ENCODE peak calls at places on chromosomes 1 and 21, in six cellular contexts. I is HCT116, P is IMR-90, T is A549, G is H1, D is GM12878. B is an unnamed sample.

GRCh38 chr1:16348414-16349182 is 3.7 kb downstream of the FBXO42 start:
- DNase-seq in G (no peak), I (no peak), T (peak; percentile 47), D (no peak), P (peak; percentile 85), B (peak; percentile 4)

GRCh38 chr1:226872455-226872854 is 2.0 kb downstream of the PSEN2 start:
- DNase-seq in P (peak; percentile 71), D (no peak), I (no peak), G (no peak), T (no peak), B (no peak)

GRCh38 chr1:28329395-28330153 is 734 bp downstream of the MED18 start:
- DNase-seq in P (peak; percentile 21), T (peak; percentile 30), G (no peak), D (no peak), I (no peak), B (peak; percentile 70)

GRCh38 chr1:218390625-218391024 is 45.5 kb downstream of the TGFB2 start:
- DNase-seq in I (no peak), T (no peak), D (no peak), G (no peak), P (no peak), B (no peak)

GRCh38 chr1:161196521-161197451 is 2.1 kb downstream of the ADAMTS4 start:
- DNase-seq in D (no peak), T (no peak), P (peak; percentile 75), I (no peak), G (no peak), B (no peak)

GRCh38 chr1:86757272-86757984 is 53.1 kb downstream of the SH3GLB1 start:
- DNase-seq in G (no peak), D (no peak), I (no peak), T (no peak), P (peak; percentile 45), B (no peak)

GRCh38 chr1:11495579-11495978 is 16.6 kb downstream of the DISP3 start:
- DNase-seq in P (no peak), T (no peak), I (no peak), D (no peak), G (no peak), B (no peak)

GRCh38 chr1:25676488-25676887 is 59.9 kb downstream of the MAN1C1 start:
- DNase-seq in P (peak; percentile 46), G (no peak), D (no peak), T (no peak), I (no peak), B (no peak)

GRCh38 chr1:226678701-226679100 is 60.4 kb downstream of the ITPKB start:
- DNase-seq in I (no peak), G (no peak), P (no peak), T (no peak), D (no peak), B (no peak)

GRCh38 chr1:170630977-170631376 is 33.0 kb upstream of the PRRX1 start:
- DNase-seq in P (no peak), G (no peak), T (no peak), D (no peak), I (no peak), B (no peak)

GRCh38 chr1:29490204-29490934 is 254.0 kb downstream of the PTPRU start:
- DNase-seq in P (no peak), T (no peak), D (no peak), I (no peak), G (no peak), B (no peak)

GRCh38 chr1:82318265-82318664 is 517.5 kb downstream of the ADGRL2 start:
- DNase-seq in G (no peak), I (no peak), D (no peak), P (no peak), T (no peak), B (no peak)

DNA sequence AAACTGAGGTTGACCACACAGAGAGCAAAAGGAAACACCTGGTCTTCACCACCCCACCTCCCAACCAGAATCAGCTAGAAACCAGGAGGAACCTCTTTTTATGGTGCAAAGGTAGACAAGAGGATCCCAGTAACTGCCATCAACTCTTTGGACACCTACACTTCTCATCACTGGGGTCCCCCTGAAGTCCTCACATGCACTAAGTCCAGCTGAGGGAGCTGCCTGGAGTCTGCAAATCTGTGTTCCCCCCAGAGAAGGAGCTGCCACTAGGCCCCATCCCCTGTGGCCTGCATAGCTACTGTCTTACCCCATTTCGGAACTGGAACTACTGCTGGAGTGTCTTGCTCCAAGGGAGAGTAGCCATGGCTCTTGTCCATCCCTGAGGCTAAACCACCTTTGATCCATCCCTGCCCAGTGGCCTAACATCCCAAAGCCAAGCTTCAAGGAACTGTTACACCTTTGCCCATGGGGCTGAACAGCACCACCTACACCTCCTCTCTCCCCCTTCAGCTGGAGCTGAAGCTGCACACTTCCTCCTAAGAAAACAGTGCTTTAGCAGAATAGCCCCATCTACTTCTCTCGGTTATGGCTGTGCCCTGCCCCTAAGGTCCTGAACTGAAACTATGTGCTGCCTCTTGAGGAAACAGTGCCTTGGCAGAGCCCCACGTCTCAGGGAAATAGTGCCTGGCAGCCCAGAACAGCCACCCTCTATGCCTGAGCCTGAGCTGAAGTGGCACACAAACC is 85.4 kb upstream of the CD53 start:
- DNase-seq in G (no peak), I (no peak), T (no peak), P (no peak), D (peak; percentile 76), B (no peak)
- TF ChIP-seq RAD21 in G (no peak), I (no peak), T (no peak), P (no peak), D (no peak), B (no peak)

DNA sequence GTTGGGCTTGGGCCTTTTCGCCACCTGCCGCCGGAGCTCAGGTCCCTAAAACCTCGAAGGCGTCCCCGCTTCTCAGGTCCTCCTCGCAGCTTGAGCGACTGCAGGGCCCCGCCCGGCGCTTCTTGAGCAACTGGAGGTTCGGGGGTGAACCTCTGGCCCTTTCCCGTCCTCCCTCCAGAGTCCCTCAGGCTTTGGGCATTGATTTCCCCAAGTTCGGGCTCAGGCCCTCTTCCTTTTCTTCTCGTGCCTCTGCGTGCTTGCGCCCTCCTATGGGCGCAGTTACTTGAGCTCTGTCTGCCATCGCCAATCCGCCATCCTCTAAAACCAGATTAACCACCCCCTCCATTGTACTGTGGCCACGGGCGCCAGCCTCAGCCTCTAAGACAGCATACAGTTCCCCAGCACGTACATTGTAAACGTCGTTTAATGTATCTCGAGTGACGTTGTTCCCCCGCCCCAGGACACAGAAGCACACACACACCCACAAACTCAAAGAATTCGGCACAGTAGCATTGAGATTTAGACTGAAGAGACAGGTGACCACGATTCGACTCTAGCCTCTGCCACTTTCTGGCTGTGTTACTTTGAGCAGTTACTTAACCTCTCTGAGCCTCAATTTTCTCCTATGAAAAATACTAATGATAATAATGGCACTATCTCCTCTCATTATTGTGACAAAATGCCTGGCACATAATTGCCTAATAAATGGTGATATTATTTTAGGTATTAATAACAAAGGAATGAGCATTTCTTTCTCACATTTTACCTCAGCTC is 22.6 kb downstream of the BTG2 start:
- DNase-seq in G (no peak), T (peak; percentile 78), I (no peak), P (peak; percentile 53), D (no peak), B (peak; percentile 67)
- TF ChIP-seq RAD21 in G (peak; percentile 39), T (peak; percentile 32), I (peak; percentile 31), P (peak; percentile 35), D (peak; percentile 44), B (peak; percentile 79)

GRCh38 chr21:36791695-36792451 is 93.0 kb downstream of the SIM2 start:
- DNase-seq in D (no peak), I (no peak), P (no peak), G (no peak), T (no peak), B (no peak)

GRCh38 chr21:36788116-36788515 is 89.2 kb downstream of the SIM2 start:
- DNase-seq in P (no peak), T (peak; percentile 61), D (no peak), I (peak; percentile 46), G (no peak), B (no peak)

GRCh38 chr21:36792505-36792967 is 93.6 kb downstream of the SIM2 start:
- DNase-seq in D (no peak), P (peak; percentile 54), T (peak; percentile 16), I (no peak), G (no peak), B (no peak)

GRCh38 chr21:36791150-36791549 is 92.2 kb downstream of the SIM2 start:
- DNase-seq in P (no peak), T (no peak), D (no peak), I (no peak), G (no peak), B (no peak)

DNA sequence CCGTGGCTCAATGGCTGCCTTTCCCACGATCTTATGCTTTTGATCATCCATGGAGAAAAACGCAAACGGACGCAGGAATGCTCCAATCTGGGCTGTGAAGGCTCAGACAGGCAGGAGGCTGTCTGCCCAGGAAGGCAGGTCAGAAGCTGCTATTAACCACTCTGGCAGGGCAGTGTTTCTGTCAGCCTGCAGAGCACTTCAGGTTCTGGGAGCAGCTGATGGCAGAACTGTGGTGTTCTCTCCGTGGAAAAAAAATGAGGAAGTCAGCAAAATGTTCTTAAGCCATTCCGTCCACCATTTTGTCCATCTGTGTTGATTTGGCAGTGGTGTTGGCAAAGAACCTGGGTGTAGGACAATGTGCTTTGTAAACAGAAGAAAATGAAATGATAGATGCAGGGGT is 91.7 kb downstream of the SIM2 start:
- DNase-seq in I (no peak), P (peak; percentile 7), G (no peak), D (no peak), T (no peak), B (no peak)
- TF ChIP-seq RAD21 in I (no peak), P (no peak), G (no peak), D (no peak), T (no peak), B (no peak)

GRCh38 chr1:6672558-6672957 is 29.1 kb downstream of the DNAJC11 start:
- DNase-seq in G (no peak), D (no peak), P (no peak), T (no peak), I (no peak), B (no peak)
- TF ChIP-seq RAD21 in G (no peak), D (no peak), P (no peak), T (no peak), I (no peak), B (no peak)

DNA sequence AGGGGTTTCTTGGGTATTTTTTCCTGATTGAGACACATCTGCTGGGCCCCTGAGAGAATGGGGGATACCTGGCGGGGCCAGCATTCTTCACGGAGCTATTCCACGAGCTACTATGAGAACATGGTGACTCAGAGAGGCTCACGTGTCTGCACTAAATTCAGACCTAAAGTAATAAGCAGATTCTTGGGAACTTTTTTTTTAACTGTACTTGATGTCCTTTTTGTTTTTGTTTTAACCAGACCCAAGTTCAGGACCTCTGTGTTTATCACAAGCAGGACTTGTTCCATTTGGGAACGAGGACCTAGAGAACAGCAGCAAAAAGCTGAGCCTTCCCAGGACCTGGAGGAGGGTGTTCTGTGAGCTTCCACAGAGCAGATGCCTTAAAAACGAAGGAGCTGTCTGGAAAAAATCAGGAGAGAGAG is 44.0 kb downstream of the EVA1C start:
- DNase-seq in G (no peak), T (no peak), I (no peak), P (peak; percentile 84), D (no peak), B (no peak)
- TF ChIP-seq RAD21 in G (no peak), T (no peak), I (no peak), P (no peak), D (no peak), B (no peak)